ENCODE peak calls at places on chromosomes 2 and 18, in six cellular contexts. O is tibial nerve, J is pancreas, G is cardiac muscle cell, F is heart right ventricle, N is aorta. C is an unnamed sample.
A peak's percentile ranks its signal among the peaks of the same experiment; 100 is the strongest.

GRCh38 chr2:162073776-162074578 is at the start of gene DPP4:
- DNase-seq in J (peak; percentile 63), N (peak; percentile 51), F (peak; percentile 38), O (no peak), G (peak; percentile 60), C (no peak)

GRCh38 chr2:6290626-6291025 is 575.1 kb downstream of the CMPK2 start:
- DNase-seq in G (no peak), N (no peak), J (no peak), O (no peak), F (no peak), C (no peak)

GRCh38 chr2:6864251-6864758 is 1.4 kb downstream of the CMPK2 start:
- DNase-seq in N (no peak), F (no peak), G (no peak), O (no peak), J (no peak), C (no peak)

GRCh38 chr18:29753379-29753778 is 1289.2 kb downstream of the DSC3 start:
- DNase-seq in O (no peak), G (no peak), J (no peak), F (no peak), N (no peak), C (no peak)

GRCh38 chr2:74587664-74588277 is 33.3 kb downstream of the DOK1 start:
- DNase-seq in N (peak; percentile 75), O (peak; percentile 45), F (peak; percentile 36), J (peak; percentile 33), G (peak; percentile 78), C (peak; percentile 73)

GRCh38 chr2:98484652-98485452 is 40.2 kb downstream of the INPP4A start:
- DNase-seq in O (no peak), J (no peak), N (no peak), G (no peak), F (no peak), C (no peak)

GRCh38 chr2:28477645-28478044 is 18.2 kb upstream of the PLB1 start:
- DNase-seq in J (no peak), O (no peak), G (no peak), N (no peak), F (no peak), C (no peak)

GRCh38 chr2:95022309-95023221 is 2.9 kb upstream of the MAL start:
- DNase-seq in G (peak; percentile 66), O (peak; percentile 26), F (peak; percentile 71), N (peak; percentile 65), J (peak; percentile 70), C (peak; percentile 64)

GRCh38 chr2:152573168-152573567 is 144.1 kb downstream of the PRPF40A start:
- DNase-seq in F (no peak), G (no peak), O (no peak), N (no peak), J (no peak), C (no peak)

GRCh38 chr2:74293191-74294065 is 49.8 kb downstream of the SLC4A5 start:
- DNase-seq in O (no peak), J (no peak), N (no peak), F (no peak), G (no peak), C (no peak)

DNA sequence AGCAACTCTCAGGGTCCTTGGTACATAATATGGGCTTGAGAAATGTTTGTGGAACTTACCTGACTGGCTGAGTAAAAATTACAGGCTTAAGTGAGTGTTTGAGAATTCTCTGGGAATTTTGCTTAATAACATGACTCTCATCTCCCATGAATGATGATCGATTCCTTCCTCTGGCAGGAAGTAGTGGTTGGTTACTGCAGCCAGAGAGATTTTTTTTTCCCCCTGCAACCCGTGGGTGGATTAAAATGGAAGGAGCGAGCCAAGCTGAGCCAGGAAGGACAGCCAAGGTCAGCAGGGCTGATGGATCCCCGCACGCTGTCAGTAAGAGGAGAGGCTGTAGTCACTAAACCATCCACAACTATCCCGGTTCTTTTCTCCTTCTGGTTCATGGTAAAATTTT is 40.6 kb upstream of the RFX8 start:
- DNase-seq in N (no peak), J (no peak), F (peak; percentile 22), G (no peak), O (no peak), C (no peak)
- H3K4me1 ChIP-seq in N (no peaks in the 10 kb centered on the region), J (no peaks in the 10 kb centered on the region), F (peaks cover 19% of the 10 kb centered on the region), G (no peaks in the 10 kb centered on the region), O (peaks cover 9% of the 10 kb centered on the region), C (no peaks in the 10 kb centered on the region)

DNA sequence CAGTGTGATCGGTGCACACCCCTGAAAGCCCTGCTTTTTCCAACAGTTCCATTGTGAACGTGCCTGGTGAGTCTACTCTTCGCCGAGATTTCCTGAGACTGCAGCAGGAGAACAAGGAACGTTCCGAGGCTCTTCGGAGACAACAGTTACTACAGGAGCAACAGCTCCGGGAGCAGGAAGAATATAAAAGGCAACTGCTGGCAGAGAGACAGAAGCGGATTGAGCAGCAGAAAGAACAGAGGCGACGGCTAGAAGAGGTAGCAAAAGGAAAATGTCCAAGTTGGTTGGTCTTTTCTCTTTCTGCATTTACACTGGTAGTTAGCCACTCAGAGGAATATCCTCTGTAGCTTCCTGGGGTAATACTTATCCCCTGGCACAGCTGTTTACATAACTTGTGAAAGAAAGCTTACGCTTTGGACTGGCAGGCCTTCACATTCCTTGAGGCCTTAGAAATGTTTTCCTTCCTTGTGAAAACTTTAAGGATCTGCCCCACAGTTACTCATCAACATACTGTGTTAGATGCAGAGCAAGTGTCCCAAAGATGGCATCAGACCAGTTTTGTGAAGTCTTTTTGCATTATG is 146.6 kb downstream of the MAP4K4 start:
- DNase-seq in J (no peak), N (no peak), G (no peak), O (no peak), F (no peak), C (no peak)
- H3K4me1 ChIP-seq in J (no peaks in the 10 kb centered on the region), N (peaks cover 12% of the 10 kb centered on the region), G (no peaks in the 10 kb centered on the region), O (peaks cover 29% of the 10 kb centered on the region), F (peaks cover 34% of the 10 kb centered on the region), C (no peaks in the 10 kb centered on the region)

GRCh38 chr2:54568876-54569298 is 112.8 kb downstream of the SPTBN1 start:
- DNase-seq in J (peak; percentile 45), N (no peak), G (peak; percentile 77), F (no peak), O (no peak), C (peak; percentile 43)
- H3K4me1 ChIP-seq in J (peaks cover 59% of the 10 kb centered on the region), N (peaks cover 22% of the 10 kb centered on the region), G (peaks cover 70% of the 10 kb centered on the region), F (peaks cover 95% of the 10 kb centered on the region), O (peaks cover 69% of the 10 kb centered on the region), C (peaks cover 94% of the 10 kb centered on the region)

GRCh38 chr2:159613515-159614336 is 2.6 kb downstream of the BAZ2B start:
- DNase-seq in F (no peak), N (no peak), J (no peak), G (no peak), O (no peak), C (no peak)

GRCh38 chr2:159612255-159612901 is 4.0 kb downstream of the BAZ2B start:
- DNase-seq in O (no peak), N (no peak), G (peak; percentile 64), F (no peak), J (no peak), C (no peak)

GRCh38 chr2:159615187-159615935 is 987 bp downstream of the BAZ2B start:
- DNase-seq in N (peak; percentile 94), J (peak; percentile 84), O (peak; percentile 76), G (peak; percentile 90), F (peak; percentile 89), C (peak; percentile 19)

GRCh38 chr2:159615936-159616733 is at the start of gene BAZ2B:
- DNase-seq in J (peak; percentile 54), G (peak; percentile 62), F (peak; percentile 57), N (peak; percentile 78), O (no peak), C (no peak)

GRCh38 chr2:159614534-159615186 is 1.7 kb downstream of the BAZ2B start:
- DNase-seq in F (no peak), O (no peak), N (no peak), J (no peak), G (no peak), C (no peak)
- H3K4me1 ChIP-seq in F (peaks cover 41% of the 10 kb centered on the region), O (peaks cover 24% of the 10 kb centered on the region), N (peaks cover 5% of the 10 kb centered on the region), J (peaks cover 27% of the 10 kb centered on the region), G (peaks cover 36% of the 10 kb centered on the region), C (no peaks in the 10 kb centered on the region)

GRCh38 chr2:239113592-239113991 is 265.7 kb downstream of the TWIST2 start:
- DNase-seq in J (peak; percentile 12), G (no peak), F (peak; percentile 4), N (no peak), O (no peak), C (no peak)

GRCh38 chr2:239114119-239114581 is 266.3 kb downstream of the TWIST2 start:
- DNase-seq in G (no peak), F (peak; percentile 20), N (no peak), O (no peak), J (peak; percentile 28), C (no peak)

GRCh38 chr2:239115616-239116015 is 267.7 kb downstream of the TWIST2 start:
- DNase-seq in F (peak; percentile 6), N (no peak), J (peak; percentile 7), O (no peak), G (no peak), C (no peak)

GRCh38 chr2:239113164-239113563 is 265.3 kb downstream of the TWIST2 start:
- DNase-seq in O (no peak), N (no peak), J (peak; percentile 24), G (no peak), F (peak; percentile 8), C (no peak)

GRCh38 chr2:239114616-239115265 is 266.9 kb downstream of the TWIST2 start:
- DNase-seq in G (no peak), N (no peak), J (peak; percentile 21), O (no peak), F (peak; percentile 8), C (no peak)
- H3K4me1 ChIP-seq in G (no peaks in the 10 kb centered on the region), N (no peaks in the 10 kb centered on the region), J (no peaks in the 10 kb centered on the region), O (peaks cover 34% of the 10 kb centered on the region), F (peaks cover 13% of the 10 kb centered on the region), C (no peaks in the 10 kb centered on the region)

DNA sequence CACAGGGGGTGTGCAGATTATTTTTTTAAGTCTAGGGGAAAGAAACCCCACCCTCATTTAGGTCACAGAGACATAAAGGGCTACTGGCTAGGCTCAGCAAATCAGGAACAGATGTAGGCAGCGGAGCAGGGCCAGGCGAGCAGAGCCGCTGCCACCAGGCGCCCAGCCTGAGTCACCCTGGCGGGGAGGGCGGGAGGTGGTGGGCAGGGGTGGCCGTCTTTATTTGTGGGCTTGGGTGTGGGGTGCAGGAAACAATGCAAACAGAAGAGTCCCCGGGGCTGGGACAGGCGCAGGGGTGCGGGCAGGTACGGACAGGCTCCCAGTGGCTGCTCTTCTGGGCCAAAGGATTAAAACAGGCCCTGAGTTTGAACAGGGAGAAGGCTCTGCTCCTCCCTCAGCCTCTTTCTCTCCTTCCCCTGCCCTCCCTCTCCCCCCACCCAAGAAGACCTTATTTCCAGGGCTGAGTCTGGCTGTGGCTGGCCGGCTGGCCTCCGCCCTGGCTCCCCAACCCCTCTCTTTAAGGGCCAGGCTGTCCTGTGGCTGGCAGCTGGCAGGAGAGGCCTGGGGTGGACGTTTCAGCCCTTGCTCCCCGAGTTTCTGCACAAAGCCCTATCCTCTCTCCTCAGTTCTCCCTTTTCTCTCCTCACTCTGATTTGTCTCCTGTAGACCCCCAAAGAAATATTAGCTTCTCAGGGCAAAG is 142.9 kb upstream of the SMAD2 start:
- DNase-seq in O (no peak), N (no peak), G (no peak), F (no peak), J (no peak), C (no peak)
- H3K4me1 ChIP-seq in O (no peaks in the 10 kb centered on the region), N (no peaks in the 10 kb centered on the region), G (peaks cover 8% of the 10 kb centered on the region), F (peaks cover 12% of the 10 kb centered on the region), J (no peaks in the 10 kb centered on the region), C (no peaks in the 10 kb centered on the region)

GRCh38 chr2:212364586-212364985 is 174.0 kb downstream of the ERBB4 start:
- DNase-seq in G (no peak), F (no peak), N (no peak), J (no peak), O (no peak), C (no peak)
- H3K4me1 ChIP-seq in G (peaks cover 56% of the 10 kb centered on the region), F (no peaks in the 10 kb centered on the region), N (no peaks in the 10 kb centered on the region), J (no peaks in the 10 kb centered on the region), O (peaks cover 5% of the 10 kb centered on the region), C (no peaks in the 10 kb centered on the region)

GRCh38 chr2:20563251-20563650 is 87.6 kb downstream of the HS1BP3 start:
- DNase-seq in J (no peak), O (no peak), G (no peak), N (no peak), F (no peak), C (no peak)
- H3K4me1 ChIP-seq in J (no peaks in the 10 kb centered on the region), O (peaks cover 24% of the 10 kb centered on the region), G (peaks cover 20% of the 10 kb centered on the region), N (no peaks in the 10 kb centered on the region), F (peaks cover 11% of the 10 kb centered on the region), C (no peaks in the 10 kb centered on the region)